ENCODE peak calls at places on chromosomes 16 and 17, in five cellular contexts. E, J, Z, K and T are unnamed samples.

GRCh38 chr17:73585583-73585982 is 58.7 kb downstream of the SDK2 start:
- DNase-seq in E (no peak), J (no peak), Z (no peak), K (no peak), T (no peak)

GRCh38 chr17:7748098-7748775 is 30.7 kb downstream of the DNAH2 start:
- DNase-seq in E (no peak), J (peak; percentile 26), Z (peak; percentile 16), K (no peak), T (no peak)

GRCh38 chr16:17461951-17462729 is 8.6 kb downstream of the XYLT1 start:
- DNase-seq in E (no peak), J (no peak), Z (no peak), K (no peak), T (no peak)

GRCh38 chr16:80604600-80605355 is 64.0 kb downstream of the DYNLRB2 start:
- DNase-seq in E (no peak), J (no peak), Z (no peak), K (no peak), T (no peak)

GRCh38 chr16:85211247-85211910 is 99.1 kb upstream of the CIBAR2 start:
- DNase-seq in E (peak; percentile 38), J (no peak), Z (no peak), K (no peak), T (no peak)

GRCh38 chr16:10871157-10871991 is 5.6 kb upstream of the CIITA start:
- DNase-seq in E (peak; percentile 84), J (no peak), Z (no peak), K (peak; percentile 98), T (peak; percentile 18)

GRCh38 chr16:78504391-78504945 is 405.0 kb downstream of the WWOX start:
- DNase-seq in E (no peak), J (peak; percentile 72), Z (no peak), K (peak; percentile 32), T (no peak)

GRCh38 chr16:3431779-3432219 is 11.5 kb downstream of the ZNF597 start:
- DNase-seq in E (no peak), J (peak; percentile 37), Z (peak; percentile 71), K (peak; percentile 35), T (peak; percentile 44)

GRCh38 chr16:84982434-84982833 is 28.9 kb downstream of the ZDHHC7 start:
- DNase-seq in E (no peak), J (no peak), Z (no peak), K (peak; percentile 83), T (no peak)

GRCh38 chr17:43940630-43941029 is 1.6 kb downstream of the PPY start:
- DNase-seq in E (no peak), J (no peak), Z (no peak), K (no peak), T (no peak)

GRCh38 chr17:64277831-64278562 is 14.9 kb upstream of the TEX2 start:
- DNase-seq in E (no peak), J (no peak), Z (no peak), K (no peak), T (no peak)

GRCh38 chr17:55402374-55402773 is 19.3 kb downstream of the MMD start:
- DNase-seq in E (peak; percentile 35), J (no peak), Z (no peak), K (no peak), T (no peak)

GRCh38 chr16:79261461-79261860 is 339.1 kb downstream of the MAF start:
- DNase-seq in E (no peak), J (no peak), Z (no peak), K (peak; percentile 53), T (no peak)

GRCh38 chr17:6323626-6324356 is 111.1 kb downstream of the AIPL1 start:
- DNase-seq in E (peak; percentile 8), J (no peak), Z (no peak), K (no peak), T (no peak)

GRCh38 chr17:71201639-71202038 is 919.2 kb upstream of the SOX9 start:
- DNase-seq in E (no peak), J (no peak), Z (no peak), K (no peak), T (no peak)

GRCh38 chr17:20925091-20925490 is 117.7 kb downstream of the USP22 start:
- DNase-seq in E (peak; percentile 25), J (no peak), Z (no peak), K (no peak), T (no peak)

GRCh38 chr17:49525831-49526741 is 31.0 kb downstream of the NGFR start:
- DNase-seq in E (no peak), J (peak; percentile 61), Z (peak; percentile 62), K (no peak), T (no peak)

GRCh38 chr17:50440172-50440837 is 14.3 kb downstream of the ACSF2 start:
- DNase-seq in E (no peak), J (no peak), Z (no peak), K (peak; percentile 87), T (no peak)

GRCh38 chr17:15406081-15406480 is 61.3 kb downstream of the CDRT4 start:
- DNase-seq in E (no peak), J (no peak), Z (no peak), K (no peak), T (no peak)

GRCh38 chr16:1708768-1709180 is 2.8 kb downstream of the MAPK8IP3 start:
- DNase-seq in E (no peak), J (no peak), Z (no peak), K (no peak), T (peak; percentile 57)

GRCh38 chr16:79191933-79192332 is 408.6 kb downstream of the MAF start:
- DNase-seq in E (no peak), J (no peak), Z (no peak), K (no peak), T (no peak)

GRCh38 chr17:8503368-8503767 is 67.7 kb downstream of the NDEL1 start:
- DNase-seq in E (no peak), J (no peak), Z (peak; percentile 84), K (no peak), T (no peak)

GRCh38 chr17:40355123-40355803 is 9.3 kb downstream of the GJD3 start:
- DNase-seq in E (no peak), J (peak; percentile 86), Z (peak; percentile 89), K (peak; percentile 80), T (peak; percentile 80)

GRCh38 chr17:40510328-40510648 is 8.9 kb upstream of the TNS4 start:
- DNase-seq in E (peak; percentile 99), J (peak; percentile 61), Z (no peak), K (no peak), T (no peak)

GRCh38 chr17:64765191-64765889 is 103.2 kb upstream of the SMURF2 start:
- DNase-seq in E (peak; percentile 22), J (no peak), Z (no peak), K (no peak), T (no peak)

GRCh38 chr17:45983614-45984310 is 15.3 kb upstream of the STH start:
- DNase-seq in E (no peak), J (no peak), Z (no peak), K (no peak), T (no peak)

GRCh38 chr16:30010817-30011504 is at the start of gene DOC2A:
- DNase-seq in E (no peak), J (no peak), Z (no peak), K (no peak), T (no peak)

GRCh38 chr17:65163990-65164495 is 26.9 kb downstream of the RGS9 start:
- DNase-seq in E (peak; percentile 59), J (no peak), Z (no peak), K (peak; percentile 41), T (no peak)

GRCh38 chr17:81417879-81418709 is 22.8 kb downstream of the BAHCC1 start:
- DNase-seq in E (no peak), J (peak; percentile 57), Z (no peak), K (no peak), T (no peak)

GRCh38 chr17:81419333-81419885 is 24.2 kb downstream of the BAHCC1 start:
- DNase-seq in E (peak; percentile 52), J (peak; percentile 94), Z (peak; percentile 98), K (peak; percentile 84), T (no peak)

GRCh38 chr17:81418710-81419332 is 23.6 kb downstream of the BAHCC1 start:
- DNase-seq in E (peak; percentile 73), J (no peak), Z (no peak), K (no peak), T (no peak)

GRCh38 chr17:81420769-81421462 is 25.7 kb downstream of the BAHCC1 start:
- DNase-seq in E (no peak), J (peak; percentile 68), Z (peak; percentile 93), K (peak; percentile 82), T (no peak)

DNA sequence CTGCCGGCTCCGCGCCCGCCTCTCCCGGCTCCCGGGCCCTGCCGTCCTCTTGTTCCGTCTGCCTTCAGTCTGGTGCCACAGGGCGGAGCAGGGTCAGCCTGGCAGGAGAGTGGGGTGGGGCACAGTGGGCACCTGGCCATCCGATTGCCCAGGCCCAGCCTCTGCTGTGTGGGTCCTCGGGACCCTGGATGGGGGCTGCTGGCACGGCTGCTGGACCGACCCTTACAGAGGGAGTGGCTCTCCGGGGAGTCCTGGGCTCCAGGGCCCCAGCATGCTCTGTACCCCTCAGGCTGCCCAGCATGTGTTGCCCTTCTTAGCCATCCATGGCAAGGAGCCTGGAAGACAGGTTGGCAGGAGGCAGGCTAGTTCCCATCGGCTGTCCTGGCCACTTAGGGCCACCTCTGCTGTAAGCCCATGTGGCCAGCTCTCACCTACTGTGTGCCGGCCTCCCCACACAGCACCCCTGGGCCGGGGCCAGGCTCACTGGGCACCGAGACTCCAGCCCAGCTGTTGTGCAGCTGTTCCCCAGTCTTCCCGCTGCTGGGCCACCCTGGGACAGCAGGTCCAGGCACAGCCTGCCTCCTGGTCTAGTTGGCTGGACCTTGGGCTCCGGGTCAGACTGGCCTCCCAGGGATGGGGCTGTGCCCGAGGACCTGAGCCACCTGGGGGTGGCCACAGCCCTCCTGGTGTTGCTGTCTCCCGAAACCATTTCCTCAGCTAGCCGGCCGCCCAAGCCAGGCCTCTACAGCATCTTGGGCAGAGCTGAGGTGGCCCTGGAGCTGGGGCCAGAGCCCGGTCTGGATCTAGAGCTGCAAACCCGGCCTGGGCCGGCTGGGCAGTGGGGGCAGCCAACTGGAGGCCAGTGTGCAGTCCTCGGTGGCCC is 24.9 kb downstream of the BAHCC1 start:
- DNase-seq in E (no peak), J (peak; percentile 66), Z (no peak), K (peak; percentile 58), T (no peak)
- H3K4me3 ChIP-seq in E (no peak overlapping the region), J (peak overlapping the region; percentile 20), Z (peak overlapping the region; percentile 46), K (peak overlapping the region; percentile 26), T (no peak overlapping the region)

GRCh38 chr17:27086526-27086925 is 207.4 kb upstream of the WSB1 start:
- DNase-seq in E (no peak), J (no peak), Z (no peak), K (no peak), T (no peak)

GRCh38 chr17:27088767-27089078 is 205.2 kb upstream of the WSB1 start:
- DNase-seq in E (no peak), J (no peak), Z (no peak), K (no peak), T (no peak)

GRCh38 chr17:27087935-27088766 is 205.8 kb upstream of the WSB1 start:
- DNase-seq in E (no peak), J (no peak), Z (no peak), K (no peak), T (no peak)

GRCh38 chr17:27091043-27091497 is 202.8 kb upstream of the WSB1 start:
- DNase-seq in E (no peak), J (no peak), Z (no peak), K (no peak), T (no peak)

GRCh38 chr17:27089929-27090247 is 204.0 kb upstream of the WSB1 start:
- DNase-seq in E (no peak), J (no peak), Z (no peak), K (no peak), T (no peak)
- H3K9me3 ChIP-seq in E (peaks cover 5% of the 10 kb centered on the region), J (no peaks in the 10 kb centered on the region), Z (no peaks in the 10 kb centered on the region), K (no peaks in the 10 kb centered on the region), T (no peaks in the 10 kb centered on the region)

GRCh38 chr17:63196772-63197335 is 230.8 kb downstream of the TANC2 start:
- DNase-seq in E (no peak), J (no peak), Z (no peak), K (no peak), T (no peak)
- H3K4me3 ChIP-seq in E (no peak overlapping the region), J (no peak overlapping the region), Z (no peak overlapping the region), K (no peak overlapping the region), T (no peak overlapping the region)

GRCh38 chr17:27861979-27862378 is 31.2 kb downstream of the LYRM9 start:
- DNase-seq in E (peak; percentile 86), J (no peak), Z (no peak), K (no peak), T (no peak)
- H3K9me3 ChIP-seq in E (no peaks in the 10 kb centered on the region), J (no peaks in the 10 kb centered on the region), Z (no peaks in the 10 kb centered on the region), K (no peaks in the 10 kb centered on the region), T (no peaks in the 10 kb centered on the region)